ENCODE peak calls at places on chromosomes 3 and 15, in eight cellular contexts. D, F, N, K, B, Z, R and H are unnamed samples.

GRCh38 chr3:5195605-5196004 is 8.1 kb downstream of the EDEM1 start:
- DNase-seq in F (no peak), B (no peak), R (no peak), N (no peak), K (peak; percentile 39), Z (no peak), D (peak; percentile 20), H (peak; percentile 75)

GRCh38 chr3:45701167-45701867 is 12.1 kb downstream of the SACM1L start:
- DNase-seq in F (no peak), R (peak; percentile 26), Z (no peak), N (peak; percentile 70), D (peak; percentile 47), B (peak; percentile 73), K (no peak), H (no peak)

GRCh38 chr3:66989860-66990696 is 8.0 kb upstream of the KBTBD8 start:
- DNase-seq in K (peak; percentile 1), Z (peak; percentile 29), B (no peak), N (no peak), D (no peak), F (peak; percentile 20), R (peak; percentile 20), H (peak; percentile 71)

GRCh38 chr15:81910997-81911396 is 134.8 kb downstream of the MEX3B start:
- DNase-seq in Z (no peak), F (no peak), B (no peak), D (no peak), N (no peak), K (no peak), R (no peak), H (no peak)

GRCh38 chr15:81887913-81888312 is 157.9 kb downstream of the MEX3B start:
- DNase-seq in N (no peak), D (peak; percentile 79), Z (no peak), K (peak; percentile 44), R (no peak), B (no peak), F (no peak), H (no peak)

GRCh38 chr3:169554606-169555005 is 108.9 kb downstream of the MECOM start:
- DNase-seq in D (no peak), R (no peak), N (no peak), F (no peak), K (no peak), B (no peak), Z (no peak), H (no peak)

GRCh38 chr3:139774570-139775302 is 97.0 kb upstream of the NMNAT3 start:
- DNase-seq in B (peak; percentile 86), K (no peak), Z (no peak), D (peak; percentile 87), N (peak; percentile 77), F (no peak), R (peak; percentile 35), H (no peak)

GRCh38 chr3:170471149-170471548 is 52.5 kb downstream of the CLDN11 start:
- DNase-seq in F (no peak), D (no peak), N (no peak), K (no peak), B (no peak), Z (no peak), R (no peak), H (no peak)

GRCh38 chr3:89171681-89172080 is 64.3 kb downstream of the EPHA3 start:
- DNase-seq in N (no peak), K (no peak), B (no peak), R (no peak), Z (no peak), D (peak; percentile 6), F (no peak), H (no peak)

GRCh38 chr3:33074217-33075067 is 22.5 kb downstream of the GLB1 start:
- DNase-seq in R (peak; percentile 29), B (peak; percentile 84), N (peak; percentile 73), D (peak; percentile 37), K (peak; percentile 84), F (peak; percentile 89), Z (peak; percentile 48), H (peak; percentile 80)

GRCh38 chr3:13144163-13145023 is 71.2 kb upstream of the IQSEC1 start:
- DNase-seq in F (no peak), N (no peak), K (no peak), Z (no peak), D (no peak), B (no peak), R (no peak), H (no peak)

GRCh38 chr3:113668015-113668414 is 28.4 kb downstream of the USF3 start:
- DNase-seq in F (no peak), D (peak; percentile 37), R (no peak), N (no peak), B (no peak), Z (no peak), K (no peak), H (no peak)

GRCh38 chr3:139934557-139935070 is 371 bp upstream of the CLSTN2 start:
- DNase-seq in D (peak; percentile 40), B (peak; percentile 85), R (peak; percentile 65), K (no peak), Z (no peak), F (no peak), N (peak; percentile 91), H (no peak)

GRCh38 chr3:68935778-68936177 is 3.4 kb upstream of the TAFA4 start:
- DNase-seq in F (no peak), R (no peak), N (no peak), D (no peak), Z (no peak), B (no peak), K (no peak), H (no peak)
- H3K79me2 ChIP-seq in F (no peaks in the 10 kb centered on the region), R (no peaks in the 10 kb centered on the region), N (no peaks in the 10 kb centered on the region), D (no peaks in the 10 kb centered on the region), Z (no peaks in the 10 kb centered on the region), B (no peaks in the 10 kb centered on the region), K (no peaks in the 10 kb centered on the region), H (no peaks in the 10 kb centered on the region)

GRCh38 chr3:171936231-171936841 is 93.2 kb downstream of the TMEM212 start:
- DNase-seq in D (peak; percentile 82), K (peak; percentile 60), F (no peak), Z (no peak), N (no peak), B (no peak), R (peak; percentile 92), H (no peak)
- H3K27ac ChIP-seq in D (peak overlapping the region; percentile 25), K (peak overlapping the region; percentile 53), F (no peak overlapping the region), Z (no peak overlapping the region), N (no peak overlapping the region), B (no peak overlapping the region), R (no peak overlapping the region), H (no peak overlapping the region)

DNA sequence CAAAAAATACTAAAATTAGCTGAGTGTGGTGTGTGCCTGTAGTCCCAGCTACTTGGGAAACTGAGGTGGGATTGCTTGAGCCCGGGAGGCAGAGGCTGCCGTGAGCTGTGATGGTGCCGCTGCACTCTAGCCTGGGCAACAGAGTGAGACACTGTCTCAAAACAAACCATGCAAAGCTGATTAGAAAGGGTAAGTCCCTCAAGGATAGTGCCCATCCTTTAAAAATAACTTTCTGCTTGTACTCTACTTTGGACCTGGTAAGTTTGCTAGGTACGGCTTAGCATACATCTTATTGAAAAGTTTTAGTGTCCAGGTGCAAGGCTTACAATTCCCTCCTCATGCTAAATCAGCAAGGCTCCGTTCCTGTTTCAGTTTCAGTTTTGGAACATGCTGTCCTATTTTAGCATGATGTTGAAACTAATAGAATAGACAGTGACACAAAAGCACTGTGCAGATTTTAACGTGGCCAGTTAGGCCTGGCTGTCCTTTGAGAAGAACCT is 21.4 kb downstream of the FEM1B start:
- DNase-seq in Z (no peak), N (no peak), K (no peak), F (no peak), D (no peak), B (no peak), R (no peak), H (peak; percentile 81)
- H3K4me2 ChIP-seq in Z (no peak overlapping the region), N (no peak overlapping the region), K (no peak overlapping the region), F (peak overlapping the region; percentile 6), D (no peak overlapping the region), B (no peak overlapping the region), R (no peak overlapping the region), H (peak overlapping the region; percentile 79)

DNA sequence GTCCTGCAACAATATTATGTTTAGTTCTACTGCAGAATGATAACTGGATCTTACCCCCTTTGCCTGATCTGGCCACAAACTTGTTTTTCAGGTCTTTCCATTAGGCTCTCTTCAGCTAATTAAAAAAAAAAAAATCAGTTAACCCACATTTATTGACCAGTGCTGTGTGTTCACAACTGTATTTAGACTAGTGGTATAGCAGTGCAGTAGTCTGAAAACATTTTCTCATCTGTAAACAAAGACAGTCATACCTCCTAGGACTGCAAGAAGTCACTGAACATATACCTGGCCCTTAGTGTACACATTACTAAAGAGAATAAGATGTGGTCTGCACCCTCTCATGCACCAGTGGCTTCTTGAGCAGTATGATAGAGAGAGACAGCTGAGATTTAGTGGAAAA is 22.5 kb downstream of the LPP start:
- DNase-seq in B (no peak), R (no peak), F (no peak), K (peak; percentile 52), D (no peak), Z (no peak), N (no peak), H (no peak)
- H3K79me2 ChIP-seq in B (peaks cover 46% of the 10 kb centered on the region), R (peaks cover 5% of the 10 kb centered on the region), F (no peaks in the 10 kb centered on the region), K (peaks cover 58% of the 10 kb centered on the region), D (peaks cover 100% of the 10 kb centered on the region), Z (peaks cover 30% of the 10 kb centered on the region), N (peaks cover 3% of the 10 kb centered on the region), H (no peaks in the 10 kb centered on the region)

DNA sequence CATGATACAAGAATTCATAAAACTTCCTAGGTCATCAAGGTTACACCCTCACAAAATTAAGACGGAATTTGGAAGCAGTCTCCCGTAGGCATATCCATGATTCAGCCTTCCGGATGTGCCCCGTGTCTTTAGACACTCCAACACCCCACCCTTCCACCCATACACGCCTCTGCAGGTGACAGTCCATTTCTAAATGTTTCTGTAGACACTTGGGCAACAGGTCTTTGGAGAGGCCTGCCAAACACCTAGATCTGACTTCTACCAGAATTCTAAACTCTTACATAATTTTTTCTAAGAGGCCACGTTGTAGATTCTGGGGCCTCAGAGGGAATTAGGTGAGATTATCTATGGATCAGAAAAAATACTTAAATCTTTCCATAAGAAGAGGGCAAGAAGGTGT is 49.9 kb downstream of the LDHAL6B start:
- DNase-seq in N (no peak), K (no peak), D (no peak), B (no peak), Z (no peak), F (no peak), R (peak; percentile 87), H (no peak)
- H3K27ac ChIP-seq in N (no peak overlapping the region), K (peak overlapping the region; percentile 26), D (no peak overlapping the region), B (no peak overlapping the region), Z (peak overlapping the region; percentile 38), F (no peak overlapping the region), R (no peak overlapping the region), H (no peak overlapping the region)

GRCh38 chr3:42151596-42152145 is 60.5 kb downstream of the TRAK1 start:
- DNase-seq in F (no peak), Z (no peak), N (no peak), B (no peak), R (no peak), K (peak; percentile 78), D (no peak), H (no peak)
- H3K4me2 ChIP-seq in F (no peak overlapping the region), Z (no peak overlapping the region), N (no peak overlapping the region), B (no peak overlapping the region), R (no peak overlapping the region), K (peak overlapping the region; percentile 78), D (no peak overlapping the region), H (no peak overlapping the region)

GRCh38 chr15:56946150-56946549 is 27.7 kb downstream of the TCF12 start:
- DNase-seq in N (no peak), R (no peak), Z (no peak), F (no peak), B (no peak), K (no peak), D (no peak), H (no peak)
- H3K79me2 ChIP-seq in N (peaks cover 3% of the 10 kb centered on the region), R (peaks cover 2% of the 10 kb centered on the region), Z (peaks cover 93% of the 10 kb centered on the region), F (peaks cover 90% of the 10 kb centered on the region), B (peaks cover 100% of the 10 kb centered on the region), K (peaks cover 79% of the 10 kb centered on the region), D (peaks cover 100% of the 10 kb centered on the region), H (peaks cover 51% of the 10 kb centered on the region)